ENCODE peak calls at places on chromosomes 6 and 20, in eight cellular contexts. F, N, H, A, O, U, Y and S are unnamed samples.

GRCh38 chr6:77463881-77464867 is 883 bp upstream of the HTR1B start:
- DNase-seq in H (peak), A (peak), Y (no peak), U (no peak), F (peak), N (no peak), O (no peak), S (no peak)

GRCh38 chr20:30489604-30490003 is 767.9 kb upstream of the DEFB115 start:
- DNase-seq in F (no peak), O (no peak), U (no peak), Y (no peak), H (no peak), N (no peak), A (no peak), S (peak)

GRCh38 chr6:136405410-136406029 is 115.9 kb upstream of the BCLAF1 start:
- DNase-seq in U (no peak), Y (no peak), H (peak), F (no peak), N (no peak), A (peak), O (no peak), S (no peak)

GRCh38 chr6:167683028-167683862 is 143.5 kb upstream of the AFDN start:
- DNase-seq in Y (peak), O (no peak), U (peak), A (no peak), H (peak), F (peak), N (peak), S (no peak)

GRCh38 chr6:38012573-38012972 is 193.0 kb downstream of the ZFAND3 start:
- DNase-seq in N (peak), U (no peak), Y (peak), O (peak), F (peak), A (peak), H (peak), S (no peak)

GRCh38 chr6:127532991-127533390 is 13.9 kb upstream of the MTCL3 start:
- DNase-seq in A (no peak), U (no peak), F (no peak), H (peak), N (no peak), Y (no peak), O (no peak), S (no peak)

GRCh38 chr6:26205161-26205624 is 118.0 kb downstream of the HFE start:
- DNase-seq in A (peak), Y (peak), H (peak), O (no peak), F (peak), U (peak), N (peak), S (no peak)

GRCh38 chr6:317068-317451 is 24.8 kb downstream of the DUSP22 start:
- DNase-seq in N (no peak), H (no peak), A (no peak), Y (no peak), F (no peak), O (no peak), U (no peak), S (no peak)

GRCh38 chr20:50146732-50147662 is 6.5 kb downstream of the PEDS1 start:
- DNase-seq in U (peak), H (peak), F (peak), N (peak), A (no peak), O (no peak), Y (peak), S (no peak)

GRCh38 chr6:28941681-28942448 is 18.1 kb upstream of the TRIM27 start:
- DNase-seq in Y (no peak), U (no peak), H (no peak), N (no peak), F (no peak), O (no peak), A (no peak), S (no peak)

GRCh38 chr20:61419501-61419900 is 167.4 kb downstream of the CDH4 start:
- DNase-seq in N (no peak), H (no peak), F (no peak), U (no peak), A (no peak), O (no peak), Y (no peak), S (no peak)

GRCh38 chr6:107787589-107787960 is 36.5 kb downstream of the SCML4 start:
- DNase-seq in Y (no peak), N (no peak), U (no peak), A (no peak), O (no peak), F (no peak), H (no peak), S (peak)

GRCh38 chr6:111087871-111088667 is 766 bp downstream of the SLC16A10 start:
- DNase-seq in Y (peak), U (peak), H (no peak), A (no peak), F (no peak), N (peak), O (no peak), S (no peak)

GRCh38 chr20:16806886-16807285 is 58.7 kb downstream of the OTOR start:
- DNase-seq in O (no peak), A (no peak), F (no peak), Y (no peak), U (no peak), N (peak), H (peak), S (no peak)

GRCh38 chr20:13200767-13201500 is 20.1 kb upstream of the ISM1 start:
- DNase-seq in N (no peak), O (no peak), Y (no peak), F (no peak), H (no peak), U (no peak), A (no peak), S (no peak)

GRCh38 chr20:43751167-43752050 is 24.6 kb upstream of the GTSF1L start:
- DNase-seq in N (peak), O (peak), U (no peak), Y (peak), A (peak), F (peak), H (peak), S (no peak)

GRCh38 chr20:32912688-32913087 is 54.0 kb downstream of the EFCAB8 start:
- DNase-seq in F (no peak), O (no peak), H (peak), N (no peak), Y (no peak), U (no peak), A (no peak), S (no peak)

GRCh38 chr20:20972490-20972889 is 133.7 kb downstream of the LINC00237 start:
- DNase-seq in U (no peak), N (no peak), F (no peak), O (no peak), A (no peak), Y (no peak), H (no peak), S (no peak)
- TF ChIP-seq CTCF in U (no peak), N (no peak), F (no peak), O (no peak), A (no peak), Y (no peak), H (no peak), S (no peak)

DNA sequence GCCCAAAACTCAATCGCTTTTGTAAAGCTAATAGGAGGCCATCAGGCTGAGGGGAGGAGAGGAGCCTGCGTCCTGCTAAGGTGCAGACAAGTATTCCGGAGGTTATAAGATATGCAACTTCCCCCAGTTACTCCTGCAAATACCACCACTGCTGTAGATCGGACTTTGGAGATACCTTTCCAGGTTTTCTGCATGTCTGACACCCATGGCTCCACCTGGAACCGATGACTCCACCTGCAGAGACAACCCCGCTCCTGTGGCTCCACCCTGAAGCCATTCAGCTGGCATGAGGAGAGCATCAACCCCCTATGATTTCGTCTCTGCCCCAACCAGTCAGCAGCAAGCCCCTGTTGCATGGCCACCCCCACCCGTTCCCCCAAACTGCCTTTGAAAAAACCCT is 59.7 kb upstream of the SAMD5 start:
- DNase-seq in F (no peak), Y (no peak), O (no peak), U (no peak), N (no peak), H (no peak), A (no peak), S (no peak)
- H3K4me3 ChIP-seq in F (no peak), Y (no peak), O (no peak), U (no peak), N (no peak), H (no peak), A (no peak), S (no peak)

GRCh38 chr6:112620832-112621569 is 273.9 kb downstream of the RFPL4B start:
- DNase-seq in H (peak), A (no peak), O (no peak), N (peak), U (no peak), Y (peak), F (peak), S (no peak)

GRCh38 chr6:112622036-112622435 is 274.9 kb downstream of the RFPL4B start:
- DNase-seq in H (no peak), A (no peak), N (no peak), U (no peak), Y (no peak), F (no peak), O (no peak), S (no peak)

GRCh38 chr6:112618796-112619195 is 271.7 kb downstream of the RFPL4B start:
- DNase-seq in U (no peak), N (peak), Y (no peak), A (no peak), F (no peak), O (no peak), H (peak), S (no peak)
- TF ChIP-seq CTCF in U (no peak), N (peak), Y (no peak), A (no peak), F (peak), O (peak), H (no peak), S (no peak)

GRCh38 chr6:50713977-50714486 is 706 bp downstream of the TFAP2D start:
- DNase-seq in F (no peak), U (no peak), O (no peak), A (no peak), H (no peak), Y (no peak), N (no peak), S (no peak)
- H3K4me3 ChIP-seq in F (no peak), U (no peak), O (no peak), A (no peak), H (no peak), Y (no peak), N (no peak), S (no peak)